ENCODE peak calls at places on chromosomes 1 and 21, in six cellular contexts. One of them, this sample, is unnamed.

GRCh38 chr1:157252473-157252872 is 114.3 kb upstream of the ETV3 start:
- DNase-seq in progenitor cell of endocrine pancreas: no peak
- DNase-seq in AG04450: no peak
- DNase-seq in type B pancreatic cell: no peak
- DNase-seq in endothelial cell of umbilical vein: no peak
- DNase-seq in kidney epithelial cell: no peak
- DNase-seq in this sample: no peak

GRCh38 chr1:159935719-159936283 is 9.6 kb downstream of the IGSF9 start:
- DNase-seq in kidney epithelial cell: no peak
- DNase-seq in AG04450: no peak
- DNase-seq in type B pancreatic cell: no peak
- DNase-seq in endothelial cell of umbilical vein: no peak
- DNase-seq in progenitor cell of endocrine pancreas: no peak
- DNase-seq in this sample: peak

GRCh38 chr1:51937112-51937511 is 53.4 kb downstream of the RAB3B start:
- DNase-seq in progenitor cell of endocrine pancreas: no peak
- DNase-seq in AG04450: no peak
- DNase-seq in kidney epithelial cell: no peak
- DNase-seq in endothelial cell of umbilical vein: no peak
- DNase-seq in type B pancreatic cell: no peak
- DNase-seq in this sample: no peak

GRCh38 chr1:48526045-48526714 is 54.2 kb upstream of the SPATA6 start:
- DNase-seq in kidney epithelial cell: no peak
- DNase-seq in progenitor cell of endocrine pancreas: no peak
- DNase-seq in type B pancreatic cell: no peak
- DNase-seq in endothelial cell of umbilical vein: no peak
- DNase-seq in AG04450: no peak
- DNase-seq in this sample: no peak

GRCh38 chr1:181255270-181255929 is 166.9 kb downstream of the IER5 start:
- DNase-seq in type B pancreatic cell: no peak
- DNase-seq in progenitor cell of endocrine pancreas: no peak
- DNase-seq in AG04450: peak
- DNase-seq in endothelial cell of umbilical vein: peak
- DNase-seq in kidney epithelial cell: peak
- DNase-seq in this sample: no peak

GRCh38 chr1:82920418-82921248 is 1078.3 kb downstream of the TTLL7 start:
- DNase-seq in AG04450: no peak
- DNase-seq in progenitor cell of endocrine pancreas: no peak
- DNase-seq in endothelial cell of umbilical vein: peak
- DNase-seq in type B pancreatic cell: no peak
- DNase-seq in kidney epithelial cell: no peak
- DNase-seq in this sample: no peak

GRCh38 chr1:25056536-25056935 is 126.5 kb upstream of the RUNX3 start:
- DNase-seq in endothelial cell of umbilical vein: no peak
- DNase-seq in type B pancreatic cell: no peak
- DNase-seq in kidney epithelial cell: no peak
- DNase-seq in progenitor cell of endocrine pancreas: no peak
- DNase-seq in AG04450: no peak
- DNase-seq in this sample: no peak

GRCh38 chr21:34949499-34949898 is 99.6 kb downstream of the RUNX1 start:
- DNase-seq in progenitor cell of endocrine pancreas: no peak
- DNase-seq in type B pancreatic cell: no peak
- DNase-seq in AG04450: no peak
- DNase-seq in endothelial cell of umbilical vein: no peak
- DNase-seq in kidney epithelial cell: no peak
- DNase-seq in this sample: no peak

GRCh38 chr21:41684381-41685245 is 82.2 kb downstream of the RIPK4 start:
- DNase-seq in progenitor cell of endocrine pancreas: no peak
- DNase-seq in type B pancreatic cell: no peak
- DNase-seq in kidney epithelial cell: no peak
- DNase-seq in endothelial cell of umbilical vein: no peak
- DNase-seq in AG04450: peak
- DNase-seq in this sample: no peak

GRCh38 chr1:17669866-17670451 is 85.2 kb upstream of the ACTL8 start:
- DNase-seq in kidney epithelial cell: no peak
- DNase-seq in endothelial cell of umbilical vein: no peak
- DNase-seq in progenitor cell of endocrine pancreas: no peak
- DNase-seq in AG04450: no peak
- DNase-seq in type B pancreatic cell: no peak
- DNase-seq in this sample: no peak

GRCh38 chr1:228944991-228945390 is 209.7 kb downstream of the RHOU start:
- DNase-seq in progenitor cell of endocrine pancreas: no peak
- DNase-seq in type B pancreatic cell: no peak
- DNase-seq in AG04450: no peak
- DNase-seq in kidney epithelial cell: no peak
- DNase-seq in endothelial cell of umbilical vein: peak
- DNase-seq in this sample: no peak

GRCh38 chr1:67979532-67979931 is 70.9 kb downstream of the DIRAS3 start:
- DNase-seq in kidney epithelial cell: no peak
- DNase-seq in progenitor cell of endocrine pancreas: no peak
- DNase-seq in AG04450: no peak
- DNase-seq in endothelial cell of umbilical vein: no peak
- DNase-seq in type B pancreatic cell: no peak
- DNase-seq in this sample: no peak

GRCh38 chr1:8510041-8510823 is 192.3 kb downstream of the SLC45A1 start:
- DNase-seq in type B pancreatic cell: no peak
- DNase-seq in AG04450: peak
- DNase-seq in progenitor cell of endocrine pancreas: no peak
- DNase-seq in endothelial cell of umbilical vein: peak
- DNase-seq in kidney epithelial cell: no peak
- DNase-seq in this sample: peak

DNA sequence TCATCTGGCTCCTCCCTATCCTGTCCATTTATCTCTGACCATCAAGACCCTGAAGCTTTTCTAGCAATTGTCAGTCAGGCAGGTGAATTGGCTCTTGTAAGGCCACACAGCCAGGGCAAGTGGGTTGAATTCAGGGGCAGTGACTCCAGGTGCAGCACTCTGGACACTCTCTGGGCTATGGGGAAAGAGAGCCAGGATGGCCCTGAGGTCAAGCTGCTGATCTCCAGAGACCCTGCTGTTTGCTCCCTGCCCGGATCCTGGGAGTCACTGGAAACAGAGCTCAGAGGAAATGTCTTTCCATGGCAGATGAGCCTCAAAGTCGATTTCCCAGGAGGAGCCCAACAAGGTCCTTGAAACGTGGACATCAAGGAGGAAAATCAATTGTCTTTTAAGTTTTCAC is 184.4 kb downstream of the C1orf94 start:
- DNase-seq in type B pancreatic cell: no peak
- DNase-seq in progenitor cell of endocrine pancreas: no peak
- DNase-seq in kidney epithelial cell: no peak
- DNase-seq in endothelial cell of umbilical vein: no peak
- DNase-seq in AG04450: no peak
- DNase-seq in this sample: no peak
- TF ChIP-seq CTCF in type B pancreatic cell: no peak
- TF ChIP-seq CTCF in progenitor cell of endocrine pancreas: no peak
- TF ChIP-seq CTCF in kidney epithelial cell: no peak
- TF ChIP-seq CTCF in endothelial cell of umbilical vein: no peak
- TF ChIP-seq CTCF in AG04450: no peak
- TF ChIP-seq CTCF in this sample: no peak

DNA sequence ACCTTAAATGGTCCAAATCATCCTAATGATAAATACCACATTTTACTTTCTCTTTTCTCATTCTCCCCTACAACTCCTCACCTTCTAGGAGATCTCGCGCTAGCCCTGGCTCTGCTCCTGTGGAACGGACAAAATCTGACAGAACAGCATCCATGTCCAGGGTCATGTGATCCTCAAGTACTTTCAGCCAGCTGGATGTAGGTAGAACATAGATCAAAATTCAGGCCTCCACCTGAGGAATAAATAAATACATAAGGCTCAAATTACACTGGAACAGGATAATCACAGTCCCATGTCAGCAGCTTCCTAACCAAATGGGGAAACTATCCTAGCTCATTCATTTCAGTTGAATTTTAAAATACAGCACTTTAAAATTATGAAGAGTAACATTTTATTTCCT is 33.2 kb downstream of the OTUD7B start:
- DNase-seq in progenitor cell of endocrine pancreas: no peak
- DNase-seq in type B pancreatic cell: no peak
- DNase-seq in kidney epithelial cell: no peak
- DNase-seq in endothelial cell of umbilical vein: no peak
- DNase-seq in AG04450: no peak
- DNase-seq in this sample: no peak
- TF ChIP-seq CTCF in progenitor cell of endocrine pancreas: no peak
- TF ChIP-seq CTCF in type B pancreatic cell: no peak
- TF ChIP-seq CTCF in kidney epithelial cell: no peak
- TF ChIP-seq CTCF in endothelial cell of umbilical vein: no peak
- TF ChIP-seq CTCF in AG04450: no peak
- TF ChIP-seq CTCF in this sample: no peak

DNA sequence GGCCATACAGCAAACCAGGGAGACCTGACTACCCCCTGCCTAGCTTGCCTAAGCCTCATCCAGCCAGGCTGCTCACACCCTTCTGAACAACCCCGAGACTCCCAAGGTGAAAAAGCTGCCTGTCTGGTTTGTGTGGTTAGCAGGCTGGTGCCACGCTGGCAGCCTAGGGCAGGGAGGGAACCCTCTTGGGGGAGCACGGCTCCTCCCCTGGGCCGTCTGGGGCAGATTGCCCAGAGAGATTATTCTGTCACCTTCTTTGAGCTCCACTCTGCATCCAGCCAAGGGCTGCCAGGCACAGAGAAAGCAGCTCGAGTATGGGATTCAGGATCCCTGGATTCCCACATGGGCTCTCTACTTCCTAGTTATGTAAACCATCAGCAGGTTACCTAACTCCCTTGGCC is 27.5 kb upstream of the TCEA3 start:
- DNase-seq in progenitor cell of endocrine pancreas: no peak
- DNase-seq in endothelial cell of umbilical vein: no peak
- DNase-seq in AG04450: no peak
- DNase-seq in kidney epithelial cell: no peak
- DNase-seq in type B pancreatic cell: no peak
- DNase-seq in this sample: no peak
- TF ChIP-seq CTCF in progenitor cell of endocrine pancreas: no peak
- TF ChIP-seq CTCF in endothelial cell of umbilical vein: no peak
- TF ChIP-seq CTCF in AG04450: no peak
- TF ChIP-seq CTCF in kidney epithelial cell: no peak
- TF ChIP-seq CTCF in type B pancreatic cell: no peak
- TF ChIP-seq CTCF in this sample: no peak

DNA sequence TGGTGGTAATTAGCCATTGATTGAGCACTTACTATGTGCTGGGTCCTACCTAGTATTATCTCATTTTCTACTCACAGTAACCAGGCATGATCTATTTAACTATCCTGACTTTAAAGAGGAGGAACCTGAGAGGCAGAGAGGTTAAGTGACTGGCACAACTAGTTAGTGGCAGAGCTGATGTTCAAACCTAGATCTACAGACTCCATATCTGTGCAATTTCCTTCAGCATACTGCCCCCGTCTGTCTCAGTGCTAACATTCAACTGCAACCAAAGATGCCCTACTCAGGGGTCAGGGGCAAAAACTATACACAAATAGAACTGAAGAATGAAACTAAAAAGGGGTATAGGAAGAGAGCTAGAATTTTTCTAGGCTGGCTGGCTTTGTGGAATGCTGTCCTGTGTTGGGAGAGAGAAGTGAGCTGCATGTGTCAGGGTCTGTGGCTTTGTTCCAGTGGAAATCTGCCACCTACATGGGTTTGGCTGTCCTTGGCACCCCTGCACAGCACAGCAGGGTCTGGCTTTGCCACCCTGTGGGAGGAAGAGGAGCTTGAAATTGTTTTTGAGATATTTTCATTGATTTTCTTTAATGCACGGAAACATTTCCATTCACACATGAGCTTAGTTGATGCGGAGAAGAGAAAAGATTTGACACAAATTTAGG is 368.5 kb downstream of the RPS6KC1 start:
- DNase-seq in kidney epithelial cell: no peak
- DNase-seq in AG04450: no peak
- DNase-seq in type B pancreatic cell: no peak
- DNase-seq in endothelial cell of umbilical vein: no peak
- DNase-seq in progenitor cell of endocrine pancreas: no peak
- DNase-seq in this sample: no peak
- TF ChIP-seq CTCF in kidney epithelial cell: no peak
- TF ChIP-seq CTCF in AG04450: no peak
- TF ChIP-seq CTCF in type B pancreatic cell: no peak
- TF ChIP-seq CTCF in endothelial cell of umbilical vein: no peak
- TF ChIP-seq CTCF in progenitor cell of endocrine pancreas: no peak
- TF ChIP-seq CTCF in this sample: no peak